ENCODE peak calls at places on chromosomes 3 and 15, in four cellular contexts. B, K, H and S are unnamed samples.

GRCh38 chr3:46461971-46462910 is 2.5 kb downstream of the LTF start:
- DNase-seq in B (no peak), K (no peak), H (no peak), S (peak)

GRCh38 chr3:51686512-51687215 is 15.6 kb downstream of the TEX264 start:
- DNase-seq in B (peak), K (peak), H (no peak), S (no peak)

GRCh38 chr15:50145451-50145872 is 26.4 kb upstream of the ATP8B4 start:
- DNase-seq in B (no peak), K (no peak), H (peak), S (no peak)

GRCh38 chr3:128847631-128848370 is 31.6 kb upstream of the ACAD9 start:
- DNase-seq in B (no peak), K (no peak), H (no peak), S (no peak)

GRCh38 chr15:69719527-69719926 is 266.9 kb downstream of the RPLP1 start:
- DNase-seq in B (peak), K (peak), H (no peak), S (no peak)

GRCh38 chr3:12993623-12994356 is 79.4 kb downstream of the IQSEC1 start:
- DNase-seq in B (no peak), K (peak), H (no peak), S (peak)

GRCh38 chr15:52284164-52284563 is 11.4 kb downstream of the MYO5C start:
- DNase-seq in B (no peak), K (no peak), H (no peak), S (no peak)

GRCh38 chr3:175357758-175358157 is 498.6 kb downstream of the NAALADL2 start:
- DNase-seq in B (no peak), K (no peak), H (no peak), S (no peak)

GRCh38 chr3:130705501-130705900 is 41.1 kb downstream of the PIK3R4 start:
- DNase-seq in B (no peak), K (no peak), H (no peak), S (no peak)

GRCh38 chr3:129039271-129040038 is 21.1 kb upstream of the GP9 start:
- DNase-seq in B (no peak), K (no peak), H (no peak), S (peak)

GRCh38 chr3:8635625-8636024 is 9.0 kb downstream of the SSUH2 start:
- DNase-seq in B (no peak), K (no peak), H (no peak), S (peak)

GRCh38 chr3:26622634-26623408 is at the start of gene LRRC3B:
- DNase-seq in B (no peak), K (no peak), H (no peak), S (peak)

GRCh38 chr3:36954452-36955134 is 9.7 kb upstream of the TRANK1 start:
- DNase-seq in B (no peak), K (no peak), H (no peak), S (no peak)

GRCh38 chr15:58467722-58468436 is 36.1 kb downstream of the LIPC start:
- DNase-seq in B (no peak), K (no peak), H (no peak), S (no peak)

GRCh38 chr15:70440416-70441138 is 322.8 kb downstream of the UACA start:
- DNase-seq in B (no peak), K (no peak), H (no peak), S (no peak)